ENCODE peak calls at places on chromosomes 3 and 15, in seven cellular contexts. One of them, this sample, is unnamed.

GRCh38 chr3:8519156-8519555 is 17.5 kb downstream of the LMCD1 start:
- DNase-seq in astrocyte of the spinal cord: peak; percentile 89
- DNase-seq in SK-N-SH: no peak
- DNase-seq in astrocyte of the cerebellum: peak; percentile 93
- DNase-seq in ovary: no peak
- DNase-seq in fibroblast of lung: peak; percentile 94
- DNase-seq in K562: no peak
- DNase-seq in this sample: peak; percentile 76

GRCh38 chr15:27025411-27026051 is 54.5 kb downstream of the GABRG3 start:
- DNase-seq in ovary: no peak
- DNase-seq in K562: no peak
- DNase-seq in fibroblast of lung: no peak
- DNase-seq in astrocyte of the cerebellum: no peak
- DNase-seq in astrocyte of the spinal cord: no peak
- DNase-seq in SK-N-SH: no peak
- DNase-seq in this sample: no peak

GRCh38 chr15:99734575-99734974 is 1.3 kb upstream of the LYSMD4 start:
- DNase-seq in ovary: no peak
- DNase-seq in astrocyte of the cerebellum: no peak
- DNase-seq in SK-N-SH: no peak
- DNase-seq in astrocyte of the spinal cord: no peak
- DNase-seq in K562: no peak
- DNase-seq in fibroblast of lung: no peak
- DNase-seq in this sample: no peak

GRCh38 chr15:78000089-78000926 is 77.2 kb downstream of the TBC1D2B start:
- DNase-seq in SK-N-SH: peak; percentile 80
- DNase-seq in fibroblast of lung: peak; percentile 51
- DNase-seq in K562: peak; percentile 46
- DNase-seq in astrocyte of the spinal cord: peak; percentile 60
- DNase-seq in astrocyte of the cerebellum: peak; percentile 36
- DNase-seq in ovary: peak; percentile 56
- DNase-seq in this sample: no peak

GRCh38 chr15:90751300-90751825 is 34.2 kb downstream of the BLM start:
- DNase-seq in astrocyte of the cerebellum: no peak
- DNase-seq in astrocyte of the spinal cord: no peak
- DNase-seq in ovary: no peak
- DNase-seq in K562: no peak
- DNase-seq in fibroblast of lung: no peak
- DNase-seq in SK-N-SH: no peak
- DNase-seq in this sample: no peak

GRCh38 chr15:68207176-68207935 is 2.2 kb upstream of the CALML4 start:
- DNase-seq in ovary: no peak
- DNase-seq in astrocyte of the spinal cord: no peak
- DNase-seq in SK-N-SH: no peak
- DNase-seq in K562: no peak
- DNase-seq in fibroblast of lung: no peak
- DNase-seq in astrocyte of the cerebellum: no peak
- DNase-seq in this sample: no peak

GRCh38 chr15:63600646-63601025 is 3.4 kb downstream of the FBXL22 start:
- DNase-seq in fibroblast of lung: peak; percentile 95
- DNase-seq in SK-N-SH: peak; percentile 94
- DNase-seq in astrocyte of the cerebellum: peak; percentile 71
- DNase-seq in K562: no peak
- DNase-seq in ovary: peak; percentile 78
- DNase-seq in astrocyte of the spinal cord: peak; percentile 92
- DNase-seq in this sample: peak; percentile 78

GRCh38 chr15:80160570-80161156 is 7.9 kb downstream of the FAH start:
- DNase-seq in astrocyte of the spinal cord: peak; percentile 85
- DNase-seq in K562: peak; percentile 91
- DNase-seq in astrocyte of the cerebellum: no peak
- DNase-seq in SK-N-SH: no peak
- DNase-seq in ovary: peak; percentile 35
- DNase-seq in fibroblast of lung: peak; percentile 92
- DNase-seq in this sample: peak; percentile 78

GRCh38 chr3:7876741-7877297 is 624.8 kb upstream of the LMCD1 start:
- DNase-seq in SK-N-SH: no peak
- DNase-seq in fibroblast of lung: peak; percentile 62
- DNase-seq in K562: no peak
- DNase-seq in astrocyte of the spinal cord: peak; percentile 12
- DNase-seq in ovary: no peak
- DNase-seq in astrocyte of the cerebellum: no peak
- DNase-seq in this sample: no peak

GRCh38 chr3:126434931-126435411 is 40.3 kb downstream of the CFAP100 start:
- DNase-seq in fibroblast of lung: no peak
- DNase-seq in astrocyte of the spinal cord: no peak
- DNase-seq in ovary: no peak
- DNase-seq in astrocyte of the cerebellum: no peak
- DNase-seq in K562: no peak
- DNase-seq in SK-N-SH: no peak
- DNase-seq in this sample: no peak

GRCh38 chr15:62644874-62645755 is 397.4 kb upstream of the TPM1 start:
- DNase-seq in K562: no peak
- DNase-seq in astrocyte of the spinal cord: peak; percentile 17
- DNase-seq in fibroblast of lung: peak; percentile 31
- DNase-seq in SK-N-SH: no peak
- DNase-seq in ovary: peak; percentile 32
- DNase-seq in astrocyte of the cerebellum: no peak
- DNase-seq in this sample: no peak

GRCh38 chr3:99721633-99722007 is 83.2 kb downstream of the COL8A1 start:
- DNase-seq in K562: no peak
- DNase-seq in fibroblast of lung: peak; percentile 93
- DNase-seq in astrocyte of the spinal cord: peak; percentile 75
- DNase-seq in ovary: no peak
- DNase-seq in SK-N-SH: no peak
- DNase-seq in astrocyte of the cerebellum: peak; percentile 18
- DNase-seq in this sample: no peak

DNA sequence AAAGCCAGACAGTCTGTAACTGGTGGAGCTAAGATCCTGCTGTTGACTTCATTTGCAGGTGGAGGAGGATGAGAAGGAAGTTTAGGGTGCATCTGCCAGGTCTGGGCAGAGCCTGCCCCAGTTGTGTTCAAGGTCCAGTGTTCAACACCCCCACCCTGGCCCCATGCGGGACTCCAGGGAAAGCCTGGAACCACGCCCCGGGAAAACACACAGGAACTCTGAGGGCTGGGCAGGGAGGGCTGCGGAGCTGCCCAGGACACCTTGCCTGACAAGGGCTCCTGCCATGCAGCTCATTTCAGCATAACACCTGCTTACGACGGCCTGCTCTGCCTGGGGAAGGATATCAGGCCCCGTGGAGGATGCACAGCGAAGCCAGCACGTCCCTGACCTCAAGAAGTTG is 286.3 kb downstream of the XXYLT1 start:
- DNase-seq in fibroblast of lung: no peak
- DNase-seq in ovary: no peak
- DNase-seq in astrocyte of the cerebellum: no peak
- DNase-seq in astrocyte of the spinal cord: no peak
- DNase-seq in SK-N-SH: no peak
- DNase-seq in K562: no peak
- DNase-seq in this sample: no peak
- H3K4me3 ChIP-seq in fibroblast of lung: peak overlapping the region; percentile 11
- H3K4me3 ChIP-seq in ovary: no peak overlapping the region
- H3K4me3 ChIP-seq in astrocyte of the cerebellum: no peak overlapping the region
- H3K4me3 ChIP-seq in astrocyte of the spinal cord: no peak overlapping the region
- H3K4me3 ChIP-seq in SK-N-SH: no peak overlapping the region
- H3K4me3 ChIP-seq in K562: no peak overlapping the region
- H3K4me3 ChIP-seq in this sample: peak overlapping the region; percentile 27

GRCh38 chr15:60672400-60672799 is 193.5 kb upstream of the ICE2 start:
- DNase-seq in ovary: no peak
- DNase-seq in SK-N-SH: no peak
- DNase-seq in K562: no peak
- DNase-seq in fibroblast of lung: no peak
- DNase-seq in astrocyte of the spinal cord: no peak
- DNase-seq in astrocyte of the cerebellum: no peak
- DNase-seq in this sample: no peak
- TF ChIP-seq CTCF in ovary: no peak
- TF ChIP-seq CTCF in SK-N-SH: no peak
- TF ChIP-seq CTCF in K562: no peak
- TF ChIP-seq CTCF in fibroblast of lung: no peak
- TF ChIP-seq CTCF in astrocyte of the spinal cord: no peak
- TF ChIP-seq CTCF in astrocyte of the cerebellum: no peak
- TF ChIP-seq CTCF in this sample: no peak

GRCh38 chr3:50502225-50502583 is 1.2 kb downstream of the CACNA2D2 start:
- DNase-seq in astrocyte of the cerebellum: no peak
- DNase-seq in ovary: no peak
- DNase-seq in astrocyte of the spinal cord: no peak
- DNase-seq in K562: no peak
- DNase-seq in SK-N-SH: peak; percentile 76
- DNase-seq in fibroblast of lung: no peak
- DNase-seq in this sample: no peak

GRCh38 chr3:50502584-50503423 is 630 bp downstream of the CACNA2D2 start:
- DNase-seq in K562: no peak
- DNase-seq in astrocyte of the cerebellum: no peak
- DNase-seq in SK-N-SH: peak; percentile 82
- DNase-seq in fibroblast of lung: no peak
- DNase-seq in astrocyte of the spinal cord: no peak
- DNase-seq in ovary: peak; percentile 25
- DNase-seq in this sample: no peak

GRCh38 chr3:50503947-50504346 is 513 bp upstream of the CACNA2D2 start:
- DNase-seq in ovary: no peak
- DNase-seq in fibroblast of lung: no peak
- DNase-seq in astrocyte of the cerebellum: no peak
- DNase-seq in SK-N-SH: no peak
- DNase-seq in K562: no peak
- DNase-seq in astrocyte of the spinal cord: no peak
- DNase-seq in this sample: no peak

GRCh38 chr3:50504681-50505080 is 1.2 kb upstream of the CACNA2D2 start:
- DNase-seq in astrocyte of the cerebellum: no peak
- DNase-seq in SK-N-SH: no peak
- DNase-seq in ovary: no peak
- DNase-seq in fibroblast of lung: no peak
- DNase-seq in K562: no peak
- DNase-seq in astrocyte of the spinal cord: no peak
- DNase-seq in this sample: no peak

DNA sequence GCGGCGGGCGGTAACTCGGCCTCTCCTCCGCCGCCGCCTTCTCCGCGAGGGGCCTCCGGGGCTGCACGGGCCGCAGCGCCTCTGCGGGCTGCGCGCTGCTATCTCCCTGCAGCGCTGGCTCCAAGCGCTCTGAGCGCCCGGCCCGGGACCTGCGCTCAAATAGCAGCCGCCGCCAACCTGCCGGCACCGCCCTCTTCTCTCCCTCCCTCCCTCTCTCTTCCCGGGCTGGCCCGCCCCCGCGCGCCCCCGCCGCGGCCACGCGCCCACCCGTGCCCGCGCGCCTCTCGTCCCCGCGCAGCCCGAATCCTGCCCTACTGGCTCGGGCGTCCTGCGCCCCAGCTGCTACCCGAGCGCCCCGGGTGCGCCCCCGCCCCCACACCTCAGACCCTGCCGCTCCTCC is at the start of gene CACNA2D2:
- DNase-seq in astrocyte of the spinal cord: no peak
- DNase-seq in SK-N-SH: peak; percentile 96
- DNase-seq in ovary: peak; percentile 77
- DNase-seq in fibroblast of lung: peak; percentile 27
- DNase-seq in astrocyte of the cerebellum: no peak
- DNase-seq in K562: peak; percentile 67
- DNase-seq in this sample: no peak
- H3K4me3 ChIP-seq in astrocyte of the spinal cord: no peak within 1 kb of the TSS
- H3K4me3 ChIP-seq in SK-N-SH: peak within 1 kb of the TSS; percentile 58
- H3K4me3 ChIP-seq in ovary: peak within 1 kb of the TSS; percentile 45
- H3K4me3 ChIP-seq in fibroblast of lung: no peak within 1 kb of the TSS
- H3K4me3 ChIP-seq in astrocyte of the cerebellum: peak within 1 kb of the TSS; percentile 20
- H3K4me3 ChIP-seq in K562: peak within 1 kb of the TSS; percentile 18
- H3K4me3 ChIP-seq in this sample: no peak within 1 kb of the TSS

GRCh38 chr15:89326316-89326715 is 8.3 kb downstream of the POLG start:
- DNase-seq in astrocyte of the spinal cord: no peak
- DNase-seq in ovary: no peak
- DNase-seq in K562: no peak
- DNase-seq in SK-N-SH: no peak
- DNase-seq in astrocyte of the cerebellum: no peak
- DNase-seq in fibroblast of lung: no peak
- DNase-seq in this sample: no peak
- TF ChIP-seq CTCF in astrocyte of the spinal cord: no peak
- TF ChIP-seq CTCF in ovary: no peak
- TF ChIP-seq CTCF in K562: no peak
- TF ChIP-seq CTCF in SK-N-SH: no peak
- TF ChIP-seq CTCF in astrocyte of the cerebellum: no peak
- TF ChIP-seq CTCF in fibroblast of lung: no peak
- TF ChIP-seq CTCF in this sample: no peak

GRCh38 chr3:150372320-150373118 is 35.6 kb upstream of the TSC22D2 start:
- DNase-seq in K562: no peak
- DNase-seq in astrocyte of the spinal cord: peak; percentile 30
- DNase-seq in fibroblast of lung: peak; percentile 22
- DNase-seq in SK-N-SH: no peak
- DNase-seq in ovary: no peak
- DNase-seq in astrocyte of the cerebellum: no peak
- DNase-seq in this sample: no peak
- H3K4me3 ChIP-seq in K562: no peak overlapping the region
- H3K4me3 ChIP-seq in astrocyte of the spinal cord: no peak overlapping the region
- H3K4me3 ChIP-seq in fibroblast of lung: no peak overlapping the region
- H3K4me3 ChIP-seq in SK-N-SH: no peak overlapping the region
- H3K4me3 ChIP-seq in ovary: no peak overlapping the region
- H3K4me3 ChIP-seq in astrocyte of the cerebellum: no peak overlapping the region
- H3K4me3 ChIP-seq in this sample: no peak overlapping the region